ENCODE peak calls at places on chromosome 20, in ten cellular contexts. J is effector memory CD4-positive, alpha-beta T cell; K is stimulated activated CD4-positive, alpha-beta T cell treated with anti-CD3 and anti-CD28 coated beads, Interleukin-2, amount 100 ng/mL, for 24 hours; X is HuH-7; H is nucleus accumbens; R is adipocyte; W is HFFc6; Y is non-pigmented ciliary epithelial cell; Z is amygdala; A is mucosa of gallbladder. I is an unnamed sample.

GRCh38 chr20:25514195-25514594 is 71.1 kb downstream of the NINL start:
- DNase-seq in J (no peak), K (no peak), X (no peak), H (no peak), R (no peak), W (no peak), Y (no peak), Z (no peak), A (no peak), I (no peak)

GRCh38 chr20:32333988-32334885 is 23.9 kb upstream of the ASXL1 start:
- DNase-seq in J (peak), K (peak), X (no peak), H (no peak), R (no peak), W (no peak), Y (no peak), Z (no peak), A (peak), I (no peak)

GRCh38 chr20:45617591-45617990 is 11.9 kb upstream of the WFDC10A start:
- DNase-seq in J (no peak), K (no peak), X (no peak), H (no peak), R (no peak), W (no peak), Y (no peak), Z (no peak), A (no peak), I (no peak)

GRCh38 chr20:41177636-41178035 is 40.3 kb downstream of the PLCG1 start:
- DNase-seq in J (no peak), K (no peak), X (no peak), H (no peak), R (peak), W (peak), Y (peak), Z (peak), A (peak), I (peak)

GRCh38 chr20:22293886-22294285 is 290.5 kb downstream of the FOXA2 start:
- DNase-seq in J (no peak), K (no peak), X (no peak), H (no peak), R (no peak), W (no peak), Y (no peak), Z (no peak), A (no peak), I (no peak)

GRCh38 chr20:5447188-5447587 is 130.4 kb upstream of the PROKR2 start:
- DNase-seq in J (no peak), K (no peak), X (no peak), H (no peak), R (no peak), W (no peak), Y (no peak), Z (no peak), A (no peak), I (no peak)

GRCh38 chr20:3238616-3239025 is 369 bp downstream of the SLC4A11 start:
- DNase-seq in J (peak), K (peak), X (peak), H (no peak), R (peak), W (peak), Y (no peak), Z (no peak), A (no peak), I (no peak)

GRCh38 chr20:53626584-53626983 is 32.9 kb upstream of the ZNF217 start:
- DNase-seq in J (no peak), K (no peak), X (no peak), H (no peak), R (no peak), W (no peak), Y (no peak), Z (no peak), A (no peak), I (no peak)

GRCh38 chr20:23659989-23660837 is 22.5 kb upstream of the CST3 start:
- DNase-seq in J (no peak), K (no peak), X (peak), H (no peak), R (peak), W (no peak), Y (no peak), Z (no peak), A (no peak), I (no peak)

GRCh38 chr20:50558483-50558925 is 48.3 kb downstream of the PTPN1 start:
- DNase-seq in J (no peak), K (no peak), X (no peak), H (no peak), R (peak), W (peak), Y (peak), Z (no peak), A (no peak), I (peak)

GRCh38 chr20:62891111-62891510 is 29.5 kb upstream of the TCFL5 start:
- DNase-seq in J (no peak), K (no peak), X (no peak), H (no peak), R (no peak), W (no peak), Y (no peak), Z (no peak), A (no peak), I (no peak)

GRCh38 chr20:35446356-35447078 is 8.5 kb upstream of the GDF5 start:
- DNase-seq in J (no peak), K (no peak), X (no peak), H (no peak), R (no peak), W (no peak), Y (no peak), Z (no peak), A (no peak), I (no peak)

GRCh38 chr20:52747736-52748135 is 224.4 kb upstream of the TSHZ2 start:
- DNase-seq in J (no peak), K (no peak), X (peak), H (no peak), R (no peak), W (no peak), Y (no peak), Z (no peak), A (no peak), I (peak)

GRCh38 chr20:63639093-63639860 is 12.4 kb upstream of the GMEB2 start:
- DNase-seq in J (peak), K (peak), X (no peak), H (no peak), R (no peak), W (no peak), Y (no peak), Z (no peak), A (no peak), I (no peak)

GRCh38 chr20:58852559-58853271 is at the start of gene GNAS:
- DNase-seq in J (peak), K (peak), X (peak), H (no peak), R (peak), W (peak), Y (no peak), Z (no peak), A (peak), I (peak)

GRCh38 chr20:63706852-63707557 is 771 bp downstream of the ARFRP1 start:
- DNase-seq in J (peak), K (peak), X (peak), H (peak), R (peak), W (peak), Y (no peak), Z (no peak), A (no peak), I (no peak)

GRCh38 chr20:44745560-44746366 is at the start of gene KCNK15:
- DNase-seq in J (no peak), K (peak), X (no peak), H (no peak), R (peak), W (no peak), Y (no peak), Z (no peak), A (peak), I (no peak)

GRCh38 chr20:13984211-13984610 is 6.2 kb downstream of the SEL1L2 start:
- DNase-seq in J (no peak), K (no peak), X (no peak), H (no peak), R (no peak), W (no peak), Y (no peak), Z (no peak), A (no peak), I (no peak)

GRCh38 chr20:5657190-5657872 is 92.9 kb upstream of the SHLD1 start:
- DNase-seq in J (no peak), K (no peak), X (no peak), H (no peak), R (peak), W (peak), Y (peak), Z (no peak), A (peak), I (peak)

I was measured in kidney glomerular epithelial cell.